ENCODE peak calls at places on chromosomes 5 and 9, in seven cellular contexts. One of them, this sample, is unnamed.

GRCh38 chr9:68668127-68668526 is 36.9 kb upstream of the PIP5K1B start:
- DNase-seq in keratinocyte: no peak
- DNase-seq in mammary epithelial cell: no peak
- DNase-seq in CD8-positive, alpha-beta T cell: no peak
- DNase-seq in IMR-90: no peak
- DNase-seq in uterus: no peak
- DNase-seq in heart right ventricle: no peak
- DNase-seq in this sample: no peak

GRCh38 chr9:107548298-107549142 is 59.0 kb upstream of the KLF4 start:
- DNase-seq in uterus: peak; percentile 54
- DNase-seq in heart right ventricle: no peak
- DNase-seq in IMR-90: peak; percentile 96
- DNase-seq in keratinocyte: no peak
- DNase-seq in CD8-positive, alpha-beta T cell: no peak
- DNase-seq in mammary epithelial cell: peak; percentile 86
- DNase-seq in this sample: no peak

GRCh38 chr5:55636177-55636576 is 75.9 kb downstream of the SLC38A9 start:
- DNase-seq in mammary epithelial cell: no peak
- DNase-seq in heart right ventricle: no peak
- DNase-seq in CD8-positive, alpha-beta T cell: no peak
- DNase-seq in keratinocyte: no peak
- DNase-seq in IMR-90: no peak
- DNase-seq in uterus: no peak
- DNase-seq in this sample: no peak

GRCh38 chr9:76292246-76292645 is 102.0 kb downstream of the RFK start:
- DNase-seq in keratinocyte: no peak
- DNase-seq in uterus: no peak
- DNase-seq in IMR-90: peak; percentile 14
- DNase-seq in heart right ventricle: no peak
- DNase-seq in CD8-positive, alpha-beta T cell: no peak
- DNase-seq in mammary epithelial cell: no peak
- DNase-seq in this sample: no peak

GRCh38 chr9:73056245-73056644 is 95.4 kb upstream of the ANXA1 start:
- DNase-seq in heart right ventricle: no peak
- DNase-seq in CD8-positive, alpha-beta T cell: no peak
- DNase-seq in uterus: no peak
- DNase-seq in IMR-90: no peak
- DNase-seq in mammary epithelial cell: no peak
- DNase-seq in keratinocyte: no peak
- DNase-seq in this sample: no peak

GRCh38 chr9:18359335-18359734 is 114.6 kb upstream of the ADAMTSL1 start:
- DNase-seq in IMR-90: peak; percentile 83
- DNase-seq in heart right ventricle: no peak
- DNase-seq in CD8-positive, alpha-beta T cell: no peak
- DNase-seq in uterus: no peak
- DNase-seq in mammary epithelial cell: peak; percentile 48
- DNase-seq in keratinocyte: no peak
- DNase-seq in this sample: no peak

GRCh38 chr9:107158321-107158720 is 124.8 kb upstream of the RAD23B start:
- DNase-seq in heart right ventricle: no peak
- DNase-seq in uterus: no peak
- DNase-seq in CD8-positive, alpha-beta T cell: no peak
- DNase-seq in mammary epithelial cell: peak; percentile 16
- DNase-seq in IMR-90: peak; percentile 37
- DNase-seq in keratinocyte: no peak
- DNase-seq in this sample: no peak

GRCh38 chr5:108345541-108346171 is 36.2 kb downstream of the FBXL17 start:
- DNase-seq in mammary epithelial cell: peak; percentile 28
- DNase-seq in heart right ventricle: no peak
- DNase-seq in keratinocyte: no peak
- DNase-seq in uterus: no peak
- DNase-seq in CD8-positive, alpha-beta T cell: no peak
- DNase-seq in IMR-90: peak; percentile 67
- DNase-seq in this sample: no peak

GRCh38 chr9:34962530-34962929 is 4.4 kb downstream of the PHF24 start:
- DNase-seq in keratinocyte: no peak
- DNase-seq in CD8-positive, alpha-beta T cell: no peak
- DNase-seq in IMR-90: no peak
- DNase-seq in uterus: no peak
- DNase-seq in heart right ventricle: no peak
- DNase-seq in mammary epithelial cell: no peak
- DNase-seq in this sample: no peak

GRCh38 chr9:34956648-34957047 is 1.4 kb upstream of the PHF24 start:
- DNase-seq in IMR-90: no peak
- DNase-seq in CD8-positive, alpha-beta T cell: no peak
- DNase-seq in uterus: no peak
- DNase-seq in keratinocyte: no peak
- DNase-seq in mammary epithelial cell: no peak
- DNase-seq in heart right ventricle: no peak
- DNase-seq in this sample: no peak

GRCh38 chr9:34957492-34958410 is at the start of gene PHF24:
- DNase-seq in heart right ventricle: no peak
- DNase-seq in CD8-positive, alpha-beta T cell: peak; percentile 39
- DNase-seq in mammary epithelial cell: no peak
- DNase-seq in keratinocyte: no peak
- DNase-seq in uterus: no peak
- DNase-seq in IMR-90: no peak
- DNase-seq in this sample: peak; percentile 81

GRCh38 chr9:34961574-34962480 is 3.7 kb downstream of the PHF24 start:
- DNase-seq in heart right ventricle: no peak
- DNase-seq in mammary epithelial cell: peak; percentile 87
- DNase-seq in IMR-90: peak; percentile 80
- DNase-seq in keratinocyte: no peak
- DNase-seq in CD8-positive, alpha-beta T cell: no peak
- DNase-seq in uterus: no peak
- DNase-seq in this sample: no peak

DNA sequence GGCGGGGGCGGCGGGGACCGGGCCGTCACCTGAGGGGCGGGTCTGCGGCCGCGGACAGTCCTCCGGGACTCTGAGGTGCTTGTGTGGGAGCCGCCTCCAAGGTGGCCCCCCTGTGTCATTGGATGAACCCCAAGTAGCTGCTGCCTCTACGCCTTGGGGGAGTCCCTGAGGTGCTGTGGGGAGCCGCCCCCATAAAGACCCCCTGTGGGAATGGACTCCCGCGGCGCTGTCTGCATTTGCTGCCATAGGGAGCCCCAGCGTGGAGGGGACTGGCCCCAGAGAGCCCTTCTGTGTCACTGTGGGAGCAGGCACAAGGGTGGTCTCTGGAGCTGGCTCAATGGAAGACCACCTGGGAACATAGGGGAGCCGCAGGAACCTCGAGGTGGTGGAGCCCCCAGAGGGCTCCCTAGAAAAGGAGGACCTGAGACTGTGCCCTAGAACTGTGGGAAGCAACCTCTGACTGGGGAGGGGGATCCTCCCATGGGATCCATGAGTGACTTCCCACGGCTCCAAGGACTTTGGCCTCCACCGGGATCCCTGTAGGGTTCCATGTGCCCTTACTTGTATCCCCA is 412 bp downstream of the PHF24 start:
- DNase-seq in heart right ventricle: no peak
- DNase-seq in IMR-90: no peak
- DNase-seq in keratinocyte: no peak
- DNase-seq in CD8-positive, alpha-beta T cell: no peak
- DNase-seq in mammary epithelial cell: no peak
- DNase-seq in uterus: no peak
- DNase-seq in this sample: no peak
- TF ChIP-seq CTCF in heart right ventricle: no peak
- TF ChIP-seq CTCF in IMR-90: no peak
- TF ChIP-seq CTCF in keratinocyte: no peak
- TF ChIP-seq CTCF in CD8-positive, alpha-beta T cell: no peak
- TF ChIP-seq CTCF in mammary epithelial cell: no peak
- TF ChIP-seq CTCF in uterus: no peak
- TF ChIP-seq CTCF in this sample: no peak

GRCh38 chr5:97554992-97555981 is 372.2 kb upstream of the RIOK2 start:
- DNase-seq in keratinocyte: no peak
- DNase-seq in CD8-positive, alpha-beta T cell: no peak
- DNase-seq in mammary epithelial cell: peak; percentile 40
- DNase-seq in uterus: no peak
- DNase-seq in IMR-90: peak; percentile 80
- DNase-seq in heart right ventricle: no peak
- DNase-seq in this sample: no peak
- H3K4me1 ChIP-seq in keratinocyte: peaks cover 27% of the 10 kb centered on the region
- H3K4me1 ChIP-seq in CD8-positive, alpha-beta T cell: no peaks in the 10 kb centered on the region
- H3K4me1 ChIP-seq in mammary epithelial cell: peaks cover 27% of the 10 kb centered on the region
- H3K4me1 ChIP-seq in uterus: no peaks in the 10 kb centered on the region
- H3K4me1 ChIP-seq in IMR-90: peaks cover 7% of the 10 kb centered on the region
- H3K4me1 ChIP-seq in heart right ventricle: no peaks in the 10 kb centered on the region
- H3K4me1 ChIP-seq in this sample: no peaks in the 10 kb centered on the region

DNA sequence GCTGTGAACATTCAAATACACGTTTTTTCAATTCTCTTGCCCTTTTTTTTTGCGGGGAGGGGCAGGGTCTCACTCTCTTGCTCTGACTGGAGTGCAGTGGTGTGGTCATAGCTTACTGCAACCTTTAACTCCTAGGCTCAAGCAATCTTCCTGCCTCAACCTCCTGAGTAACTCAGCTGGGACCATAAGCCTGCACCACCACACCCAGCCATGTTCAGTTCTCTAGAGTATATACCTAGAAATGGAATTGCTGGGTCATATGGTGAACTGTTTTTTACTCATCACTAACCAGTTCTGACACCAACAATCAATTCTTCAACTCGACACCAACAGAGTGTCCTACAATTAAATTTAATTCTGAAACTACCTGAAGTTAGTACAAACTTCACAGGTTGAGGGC is 85.5 kb upstream of the ZNF169 start:
- DNase-seq in CD8-positive, alpha-beta T cell: no peak
- DNase-seq in IMR-90: no peak
- DNase-seq in heart right ventricle: no peak
- DNase-seq in uterus: no peak
- DNase-seq in mammary epithelial cell: no peak
- DNase-seq in keratinocyte: no peak
- DNase-seq in this sample: no peak
- H3K27ac ChIP-seq in CD8-positive, alpha-beta T cell: no peak overlapping the region
- H3K27ac ChIP-seq in IMR-90: no peak overlapping the region
- H3K27ac ChIP-seq in heart right ventricle: no peak overlapping the region
- H3K27ac ChIP-seq in uterus: no peak overlapping the region
- H3K27ac ChIP-seq in mammary epithelial cell: no peak overlapping the region
- H3K27ac ChIP-seq in keratinocyte: no peak overlapping the region
- H3K27ac ChIP-seq in this sample: no peak overlapping the region

GRCh38 chr5:52360985-52361384 is 426.7 kb upstream of the ITGA1 start:
- DNase-seq in mammary epithelial cell: no peak
- DNase-seq in CD8-positive, alpha-beta T cell: no peak
- DNase-seq in heart right ventricle: no peak
- DNase-seq in keratinocyte: no peak
- DNase-seq in uterus: no peak
- DNase-seq in IMR-90: no peak
- DNase-seq in this sample: no peak

GRCh38 chr5:52359261-52359660 is 428.5 kb upstream of the ITGA1 start:
- DNase-seq in keratinocyte: no peak
- DNase-seq in mammary epithelial cell: no peak
- DNase-seq in IMR-90: no peak
- DNase-seq in CD8-positive, alpha-beta T cell: no peak
- DNase-seq in uterus: no peak
- DNase-seq in heart right ventricle: no peak
- DNase-seq in this sample: no peak

GRCh38 chr5:52356311-52356918 is 431.3 kb upstream of the ITGA1 start:
- DNase-seq in IMR-90: peak; percentile 2
- DNase-seq in uterus: no peak
- DNase-seq in heart right ventricle: no peak
- DNase-seq in mammary epithelial cell: no peak
- DNase-seq in keratinocyte: no peak
- DNase-seq in CD8-positive, alpha-beta T cell: no peak
- DNase-seq in this sample: no peak
- TF ChIP-seq CTCF in IMR-90: peak; percentile 62
- TF ChIP-seq CTCF in uterus: peak; percentile 10
- TF ChIP-seq CTCF in heart right ventricle: peak; percentile 34
- TF ChIP-seq CTCF in mammary epithelial cell: peak; percentile 84
- TF ChIP-seq CTCF in keratinocyte: no peak
- TF ChIP-seq CTCF in CD8-positive, alpha-beta T cell: no peak
- TF ChIP-seq CTCF in this sample: no peak

GRCh38 chr5:58456486-58456885 is 3.4 kb downstream of the PLK2 start:
- DNase-seq in mammary epithelial cell: no peak
- DNase-seq in heart right ventricle: no peak
- DNase-seq in CD8-positive, alpha-beta T cell: no peak
- DNase-seq in uterus: no peak
- DNase-seq in IMR-90: no peak
- DNase-seq in keratinocyte: peak; percentile 54
- DNase-seq in this sample: no peak

GRCh38 chr5:58455066-58455465 is 4.8 kb downstream of the PLK2 start:
- DNase-seq in uterus: no peak
- DNase-seq in IMR-90: peak; percentile 55
- DNase-seq in heart right ventricle: no peak
- DNase-seq in CD8-positive, alpha-beta T cell: no peak
- DNase-seq in mammary epithelial cell: no peak
- DNase-seq in keratinocyte: no peak
- DNase-seq in this sample: no peak

GRCh38 chr5:58455495-58455894 is 4.4 kb downstream of the PLK2 start:
- DNase-seq in keratinocyte: no peak
- DNase-seq in heart right ventricle: no peak
- DNase-seq in uterus: no peak
- DNase-seq in CD8-positive, alpha-beta T cell: no peak
- DNase-seq in mammary epithelial cell: no peak
- DNase-seq in IMR-90: no peak
- DNase-seq in this sample: no peak

GRCh38 chr5:58457040-58457439 is 2.8 kb downstream of the PLK2 start:
- DNase-seq in keratinocyte: peak; percentile 56
- DNase-seq in heart right ventricle: no peak
- DNase-seq in uterus: no peak
- DNase-seq in mammary epithelial cell: no peak
- DNase-seq in IMR-90: no peak
- DNase-seq in CD8-positive, alpha-beta T cell: no peak
- DNase-seq in this sample: no peak

GRCh38 chr5:58455966-58456365 is 3.9 kb downstream of the PLK2 start:
- DNase-seq in IMR-90: no peak
- DNase-seq in mammary epithelial cell: no peak
- DNase-seq in heart right ventricle: no peak
- DNase-seq in CD8-positive, alpha-beta T cell: no peak
- DNase-seq in uterus: no peak
- DNase-seq in keratinocyte: no peak
- DNase-seq in this sample: no peak
- H3K4me1 ChIP-seq in IMR-90: peaks cover 2% of the 10 kb centered on the region
- H3K4me1 ChIP-seq in mammary epithelial cell: peaks cover 41% of the 10 kb centered on the region
- H3K4me1 ChIP-seq in heart right ventricle: peaks cover 20% of the 10 kb centered on the region
- H3K4me1 ChIP-seq in CD8-positive, alpha-beta T cell: peaks cover 7% of the 10 kb centered on the region
- H3K4me1 ChIP-seq in uterus: no peaks in the 10 kb centered on the region
- H3K4me1 ChIP-seq in keratinocyte: peaks cover 50% of the 10 kb centered on the region
- H3K4me1 ChIP-seq in this sample: peaks cover 19% of the 10 kb centered on the region

This sample was measured in spleen.